ENCODE peak calls at places on chromosomes 7 and 10, in four cellular contexts. I is WTC11, L is K562, C is GM12878. N is an unnamed sample.

GRCh38 chr10:102632394-102633062 is 11.8 kb upstream of the TRIM8 start:
- DNase-seq in I (no peak), L (no peak), C (no peak), N (no peak)

GRCh38 chr7:70486977-70487376 is 645.0 kb upstream of the GALNT17 start:
- DNase-seq in I (no peak), L (no peak), C (no peak), N (no peak)

GRCh38 chr10:77793831-77794230 is 132.7 kb downstream of the DLG5 start:
- DNase-seq in I (no peak), L (no peak), C (no peak), N (no peak)

GRCh38 chr7:118713039-118713438 is 488.5 kb downstream of the ANKRD7 start:
- DNase-seq in I (no peak), L (no peak), C (no peak), N (no peak)

GRCh38 chr10:105188737-105189463 is 547.8 kb downstream of the SORCS3 start:
- DNase-seq in I (no peak), L (no peak), C (no peak), N (peak)

GRCh38 chr10:97320480-97321031 is 1.5 kb downstream of the FRAT1 start:
- DNase-seq in I (peak), L (no peak), C (no peak), N (no peak)

GRCh38 chr10:31804416-31804815 is 124.2 kb downstream of the ARHGAP12 start:
- DNase-seq in I (no peak), L (no peak), C (no peak), N (no peak)

GRCh38 chr7:50560865-50561351 is 4.3 kb downstream of the DDC start:
- DNase-seq in I (peak), L (no peak), C (no peak), N (peak)

GRCh38 chr7:92110857-92111256 is 23.4 kb downstream of the CYP51A1 start:
- DNase-seq in I (no peak), L (no peak), C (no peak), N (no peak)

GRCh38 chr10:36578306-36578705 is 547.1 kb upstream of the ANKRD30A start:
- DNase-seq in I (no peak), L (no peak), C (no peak), N (no peak)

GRCh38 chr7:29145553-29146081 is 720 bp downstream of the CPVL start:
- DNase-seq in I (no peak), L (no peak), C (no peak), N (no peak)

GRCh38 chr7:16420649-16421332 is 547 bp downstream of the CRPPA start:
- DNase-seq in I (peak), L (peak), C (peak), N (peak)

GRCh38 chr10:73641272-73642060 is at the start of gene MYOZ1:
- DNase-seq in I (no peak), L (no peak), C (no peak), N (no peak)

GRCh38 chr10:77274046-77274795 is 363.4 kb downstream of the KCNMA1 start:
- DNase-seq in I (no peak), L (no peak), C (no peak), N (no peak)

GRCh38 chr7:123797673-123798526 is 47.1 kb upstream of the HYAL4 start:
- DNase-seq in I (no peak), L (no peak), C (no peak), N (peak)

GRCh38 chr10:63713191-63714144 is 192.3 kb downstream of the REEP3 start:
- DNase-seq in I (peak), L (no peak), C (no peak), N (peak)

GRCh38 chr10:129605986-129606518 is 139.0 kb downstream of the MGMT start:
- DNase-seq in I (no peak), L (no peak), C (peak), N (no peak)

GRCh38 chr7:106775552-106775936 is 89.5 kb upstream of the PIK3CG start:
- DNase-seq in I (no peak), L (peak), C (no peak), N (no peak)

GRCh38 chr10:122117475-122117874 is 128.5 kb downstream of the TACC2 start:
- DNase-seq in I (no peak), L (no peak), C (no peak), N (no peak)

GRCh38 chr10:27564381-27564780 is 60.3 kb downstream of the RAB18 start:
- DNase-seq in I (no peak), L (no peak), C (no peak), N (no peak)

GRCh38 chr10:27561362-27561761 is 57.3 kb downstream of the RAB18 start:
- DNase-seq in I (no peak), L (no peak), C (no peak), N (no peak)

DNA sequence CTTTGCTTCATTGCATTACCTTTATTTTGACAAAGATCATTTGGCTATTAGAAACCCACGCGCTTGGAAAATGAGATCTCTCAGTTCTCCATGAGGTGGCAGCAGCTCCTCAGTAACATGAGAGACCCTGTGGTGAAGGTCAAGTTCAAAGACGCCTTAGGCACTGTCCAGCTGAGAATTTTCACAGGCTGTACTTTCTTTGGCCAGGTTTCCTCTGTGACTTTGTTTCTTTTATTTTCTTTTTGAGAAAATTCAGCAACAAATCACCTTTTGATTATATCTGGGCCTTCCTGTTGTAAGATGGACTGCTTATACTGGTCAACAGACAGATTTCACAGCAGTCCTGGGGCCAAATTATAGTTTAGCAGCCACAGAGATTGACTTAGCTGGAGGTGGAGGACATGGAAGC is 54.5 kb downstream of the RAB18 start:
- DNase-seq in I (peak), L (peak), C (no peak), N (peak)
- TF ChIP-seq NR2C2 in I (no peak), L (no peak), C (no peak), N (no peak)

DNA sequence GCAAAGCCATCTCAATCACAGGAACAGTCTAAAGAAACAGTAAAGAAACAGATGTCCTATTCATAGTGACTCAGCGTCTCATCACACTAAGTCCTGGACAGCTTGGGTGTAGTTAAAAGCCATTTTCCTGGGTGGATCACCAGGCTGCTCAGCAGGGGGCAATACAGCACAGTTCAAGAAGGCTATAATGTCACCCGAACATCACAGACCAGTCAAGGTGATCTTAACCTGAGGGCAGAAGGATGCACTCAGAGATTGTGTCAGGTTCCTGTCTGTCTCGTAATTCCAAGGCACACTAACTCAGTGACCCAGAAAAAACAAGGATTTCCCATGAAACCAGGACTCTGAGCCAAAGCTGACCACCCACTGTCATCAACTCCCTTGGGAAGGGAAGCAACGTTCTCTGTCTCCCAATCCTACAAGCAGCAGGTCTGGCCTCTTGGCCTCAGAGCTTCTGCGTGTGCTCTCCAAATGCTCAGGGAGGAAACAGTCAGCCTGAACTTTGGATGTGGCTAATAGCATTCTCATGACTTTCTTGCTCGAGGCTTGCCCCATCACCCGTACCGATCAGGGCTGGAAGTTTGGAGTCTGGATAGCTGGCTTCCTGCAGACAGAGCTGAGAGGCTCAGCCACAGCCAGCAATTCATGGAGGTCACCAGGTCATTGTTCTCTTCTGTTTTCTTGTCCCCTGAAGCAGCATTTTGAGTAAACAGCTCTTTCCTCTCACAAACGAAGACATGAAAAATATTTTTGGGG is 90.4 kb upstream of the FAM171A1 start:
- DNase-seq in I (no peak), L (peak), C (no peak), N (no peak)
- TF ChIP-seq CTCF in I (no peak), L (peak), C (no peak), N (peak)

DNA sequence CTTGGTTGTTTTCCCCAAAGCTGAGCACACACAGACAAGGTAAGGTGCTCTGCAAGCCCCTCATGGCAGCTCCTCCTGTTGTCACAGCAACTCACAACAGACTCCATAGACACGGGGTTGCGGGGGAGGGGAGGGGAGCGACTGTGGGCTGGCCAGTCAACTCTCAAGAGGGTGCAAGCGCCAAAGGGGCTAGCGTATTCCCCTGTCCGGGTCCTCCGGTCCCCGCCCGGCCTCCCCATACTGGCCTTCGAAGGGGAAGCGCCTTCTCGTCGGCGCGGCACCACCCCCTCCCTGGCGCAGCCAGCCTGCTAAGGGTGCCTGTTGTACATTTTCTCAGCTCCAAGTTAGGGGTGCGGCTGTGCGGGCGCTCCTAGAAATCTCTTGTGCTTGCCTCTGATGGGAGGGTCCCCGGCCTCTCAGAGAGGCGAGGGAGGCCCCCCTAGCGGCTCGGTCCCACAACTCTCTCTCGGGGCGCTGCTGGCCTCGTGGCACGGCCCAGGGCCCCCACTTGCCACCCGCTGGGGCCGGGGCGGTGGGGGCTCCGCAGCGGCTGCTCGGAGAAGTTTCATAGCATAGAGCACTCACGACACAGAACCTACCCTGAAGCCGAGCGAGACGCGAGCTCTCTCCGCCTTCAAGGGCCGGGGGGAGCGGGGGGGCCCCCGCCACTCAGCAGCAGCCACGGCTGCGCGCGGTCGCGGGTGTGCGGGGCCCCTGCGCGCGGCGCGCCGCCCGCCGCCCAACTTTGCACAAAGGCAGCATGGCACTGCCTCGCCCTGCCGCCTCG is 420 bp downstream of the RHOBTB1 start:
- DNase-seq in I (peak), L (peak), C (no peak), N (peak)
- TF ChIP-seq NR2C2 in I (no peak), L (no peak), C (no peak), N (no peak)

GRCh38 chr7:121985476-121985875 is 112.5 kb downstream of the PTPRZ1 start:
- DNase-seq in I (no peak), L (no peak), C (no peak), N (no peak)
- TF ChIP-seq CTCF in I (no peak), L (no peak), C (no peak), N (no peak)

GRCh38 chr10:341081-341740 is 206.0 kb downstream of the ZMYND11 start:
- DNase-seq in I (no peak), L (no peak), C (no peak), N (no peak)

GRCh38 chr10:339038-339391 is 203.8 kb downstream of the ZMYND11 start:
- DNase-seq in I (no peak), L (no peak), C (no peak), N (no peak)

GRCh38 chr10:344582-345200 is 209.4 kb downstream of the ZMYND11 start:
- DNase-seq in I (no peak), L (no peak), C (no peak), N (no peak)

GRCh38 chr10:340646-341045 is 205.4 kb downstream of the ZMYND11 start:
- DNase-seq in I (no peak), L (no peak), C (no peak), N (no peak)

GRCh38 chr10:343231-344215 is 208.3 kb downstream of the ZMYND11 start:
- DNase-seq in I (no peak), L (no peak), C (no peak), N (no peak)
- TF ChIP-seq NR2C2 in I (no peak), L (no peak), C (no peak), N (no peak)

DNA sequence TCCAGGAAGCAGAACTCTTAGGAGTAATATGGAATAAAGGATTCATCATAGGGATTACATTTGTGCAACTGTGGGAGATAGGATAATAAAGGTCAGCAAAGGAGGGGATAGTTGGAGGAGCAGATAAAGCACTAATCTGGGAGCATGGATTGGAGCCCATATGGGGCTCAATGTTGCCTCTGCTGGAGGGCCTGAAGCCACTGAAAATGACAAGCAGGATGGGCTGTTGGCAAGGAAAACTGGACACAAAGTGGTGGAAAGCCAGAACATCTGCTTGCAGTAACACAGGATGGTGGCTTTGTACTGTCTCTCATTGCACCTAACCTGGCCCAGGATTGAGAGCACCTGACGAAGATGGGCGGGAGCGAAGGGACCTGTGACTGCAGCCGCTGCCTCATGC is 15.0 kb upstream of the COMMD3 start:
- DNase-seq in I (no peak), L (no peak), C (no peak), N (no peak)
- TF ChIP-seq CTCF in I (no peak), L (peak), C (no peak), N (no peak)

N was measured in HepG2.